ENCODE peak calls at places on chromosome 18, in four cellular contexts. G is glomerular endothelial cell; K is bronchial epithelial cell; C is activated naive CD8-positive, alpha-beta T cell treated with anti-CD3 and anti-CD28 coated beads, Interleukin-2, amount 50 U/mL, for 24 hours. H is an unnamed sample.

GRCh38 chr18:48719988-48720654 is 181.3 kb downstream of the CTIF start:
- DNase-seq in K (no peak), C (no peak), G (no peak), H (peak)

GRCh38 chr18:22848618-22849017 is 84.5 kb upstream of the RBBP8 start:
- DNase-seq in G (no peak), K (peak), C (no peak), H (no peak)

GRCh38 chr18:28854964-28855363 is 678.0 kb upstream of the CDH2 start:
- DNase-seq in K (peak), C (no peak), G (no peak), H (no peak)

GRCh38 chr18:32637216-32637615 is 135.6 kb downstream of the KLHL14 start:
- DNase-seq in G (no peak), C (no peak), K (no peak), H (no peak)

GRCh38 chr18:56517181-56517580 is 121.2 kb downstream of the TXNL1 start:
- DNase-seq in G (no peak), K (no peak), C (no peak), H (no peak)

GRCh38 chr18:78727057-78727739 is 252.4 kb upstream of the SALL3 start:
- DNase-seq in G (no peak), K (no peak), C (no peak), H (no peak)

GRCh38 chr18:57859314-57859713 is 56.2 kb upstream of the ATP8B1 start:
- DNase-seq in G (no peak), C (peak), K (peak), H (peak)

GRCh38 chr18:56982756-56983155 is 164.1 kb upstream of the BOD1L2 start:
- DNase-seq in C (no peak), G (no peak), K (no peak), H (no peak)

GRCh38 chr18:42174909-42175308 is 219.9 kb downstream of the PIK3C3 start:
- DNase-seq in G (no peak), K (peak), C (no peak), H (no peak)

GRCh38 chr18:49001587-49001986 is 50.8 kb upstream of the SMAD7 start:
- DNase-seq in K (no peak), G (no peak), C (no peak), H (no peak)

GRCh38 chr18:78525364-78526111 is 454.1 kb upstream of the SALL3 start:
- DNase-seq in C (no peak), K (no peak), G (no peak), H (no peak)

GRCh38 chr18:23872701-23873550 is 141.6 kb upstream of the TTC39C start:
- DNase-seq in K (peak), C (no peak), G (no peak), H (no peak)

GRCh38 chr18:72100465-72100864 is 443.7 kb downstream of the CBLN2 start:
- DNase-seq in C (no peak), K (no peak), G (no peak), H (no peak)

GRCh38 chr18:53534695-53535094 is 689.8 kb downstream of the MBD2 start:
- DNase-seq in G (no peak), C (no peak), K (no peak), H (no peak)

GRCh38 chr18:6543330-6543908 is 128.7 kb upstream of the L3MBTL4 start:
- DNase-seq in C (no peak), G (peak), K (peak), H (no peak)

GRCh38 chr18:48770243-48770642 is 180.5 kb downstream of the SMAD7 start:
- DNase-seq in K (no peak), C (no peak), G (no peak), H (no peak)

GRCh38 chr18:6509417-6510198 is 94.9 kb upstream of the L3MBTL4 start:
- DNase-seq in K (peak), G (no peak), C (no peak), H (no peak)

GRCh38 chr18:74115046-74115445 is 32.6 kb downstream of the FBXO15 start:
- DNase-seq in C (no peak), G (no peak), K (peak), H (no peak)

GRCh38 chr18:22817844-22818243 is 115.3 kb upstream of the RBBP8 start:
- DNase-seq in G (no peak), C (no peak), K (peak), H (no peak)

GRCh38 chr18:51051105-51051712 is 21.2 kb downstream of the SMAD4 start:
- DNase-seq in G (no peak), K (peak), C (no peak), H (peak)

GRCh38 chr18:2147866-2148265 is 423.4 kb downstream of the METTL4 start:
- DNase-seq in C (no peak), K (peak), G (no peak), H (no peak)

GRCh38 chr18:23661735-23662308 is 889 bp downstream of the ANKRD29 start:
- DNase-seq in C (no peak), K (no peak), G (no peak), H (no peak)

GRCh38 chr18:62610509-62611394 is 87.9 kb downstream of the ZCCHC2 start:
- DNase-seq in K (no peak), C (no peak), G (no peak), H (peak)

GRCh38 chr18:9779630-9780029 is 71.5 kb downstream of the RAB31 start:
- DNase-seq in G (no peak), K (peak), C (no peak), H (no peak)

GRCh38 chr18:3177902-3178687 is 41.7 kb downstream of the MYOM1 start:
- DNase-seq in K (no peak), C (peak), G (no peak), H (no peak)